ENCODE peak calls at places on chromosomes 5 and 9, in eight cellular contexts. P is B cell, Z is activated B cell treated with CpG ODN at 0.5 μM for 24 hours, Y is cardiac muscle cell, R is osteocyte, A is epithelial cell of proximal tubule, E is cardiac fibroblast, F is endodermal cell. V is an unnamed sample.

GRCh38 chr5:35938518-35939227 is at the start of gene CAPSL:
- DNase-seq in P (no peak), F (peak), R (no peak), Y (peak), A (peak), E (peak), Z (no peak), V (no peak)

GRCh38 chr9:120904999-120905793 is 21.4 kb downstream of the TRAF1 start:
- DNase-seq in E (no peak), Y (no peak), R (no peak), A (no peak), P (no peak), F (no peak), Z (no peak), V (no peak)

GRCh38 chr5:53263151-53263550 is 153.6 kb upstream of the MOCS2 start:
- DNase-seq in Z (no peak), A (no peak), E (no peak), Y (peak), R (no peak), P (no peak), F (no peak), V (no peak)

GRCh38 chr9:113178087-113178486 is 27.3 kb downstream of the SLC31A2 start:
- DNase-seq in Y (peak), P (no peak), F (no peak), Z (no peak), E (peak), A (no peak), R (no peak), V (no peak)

GRCh38 chr5:105414067-105414466 is 1851.5 kb upstream of the NUDT12 start:
- DNase-seq in Z (no peak), R (no peak), E (no peak), P (no peak), Y (no peak), F (no peak), A (no peak), V (no peak)

GRCh38 chr9:73980754-73981153 is 516.4 kb upstream of the RORB start:
- DNase-seq in Y (no peak), A (no peak), Z (no peak), F (no peak), P (no peak), E (no peak), R (no peak), V (no peak)

GRCh38 chr5:93126634-93127033 is 454.4 kb downstream of the NR2F1-AS1 start:
- DNase-seq in A (no peak), P (no peak), F (no peak), Z (no peak), Y (no peak), R (no peak), E (peak), V (no peak)

GRCh38 chr5:127827451-127827850 is 124.3 kb downstream of the CCDC192 start:
- DNase-seq in A (no peak), R (no peak), P (no peak), E (no peak), Z (no peak), Y (no peak), F (no peak), V (no peak)

GRCh38 chr5:6644841-6645240 is 11.6 kb downstream of the SRD5A1 start:
- DNase-seq in Z (no peak), A (no peak), P (no peak), F (no peak), E (peak), R (no peak), Y (no peak), V (no peak)

GRCh38 chr5:150235548-150235895 is 45.7 kb downstream of the SLC6A7 start:
- DNase-seq in R (no peak), Y (no peak), P (no peak), A (no peak), Z (no peak), F (no peak), E (no peak), V (no peak)

GRCh38 chr9:113992276-113992951 is 85.7 kb downstream of the AMBP start:
- DNase-seq in Y (no peak), A (no peak), F (no peak), R (no peak), E (no peak), Z (no peak), P (no peak), V (no peak)

DNA sequence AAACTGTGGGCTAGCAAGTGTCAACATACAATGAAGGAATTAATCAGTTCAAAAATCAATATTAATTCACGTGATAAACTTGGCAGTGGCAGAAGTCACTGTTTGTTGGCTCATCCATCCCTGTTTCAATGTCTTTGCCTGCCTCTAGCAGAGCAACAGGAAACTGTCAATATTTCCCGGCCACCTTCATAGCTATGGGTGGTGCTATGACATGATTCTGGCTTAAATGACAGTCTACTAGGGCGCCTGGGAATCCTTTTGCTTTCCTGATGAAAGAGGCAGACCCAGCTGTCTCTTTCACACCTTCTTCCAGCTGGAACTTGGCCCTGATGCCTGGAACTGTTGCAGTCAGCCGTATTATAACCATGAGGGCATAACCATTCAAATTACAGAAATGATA is 72.1 kb upstream of the DNAH5 start:
- DNase-seq in R (no peak), E (no peak), A (no peak), Z (no peak), P (no peak), Y (no peak), F (no peak), V (no peak)
- TF ChIP-seq CTCF in R (no peak), E (no peak), A (no peak), Z (no peak), P (no peak), Y (no peak), F (no peak), V (no peak)

GRCh38 chr5:67178085-67178484 is 18.5 kb downstream of the CD180 start:
- DNase-seq in P (no peak), E (peak), A (no peak), F (no peak), Y (no peak), R (no peak), Z (no peak), V (no peak)

GRCh38 chr5:67170783-67171182 is 25.8 kb downstream of the CD180 start:
- DNase-seq in R (no peak), P (no peak), A (no peak), E (no peak), Z (no peak), F (no peak), Y (peak), V (no peak)

GRCh38 chr5:67176931-67177330 is 19.7 kb downstream of the CD180 start:
- DNase-seq in P (peak), Y (no peak), A (no peak), E (no peak), F (no peak), Z (no peak), R (no peak), V (no peak)

GRCh38 chr5:67179695-67180302 is 16.8 kb downstream of the CD180 start:
- DNase-seq in P (no peak), R (no peak), E (no peak), Y (no peak), F (no peak), Z (no peak), A (no peak), V (no peak)

DNA sequence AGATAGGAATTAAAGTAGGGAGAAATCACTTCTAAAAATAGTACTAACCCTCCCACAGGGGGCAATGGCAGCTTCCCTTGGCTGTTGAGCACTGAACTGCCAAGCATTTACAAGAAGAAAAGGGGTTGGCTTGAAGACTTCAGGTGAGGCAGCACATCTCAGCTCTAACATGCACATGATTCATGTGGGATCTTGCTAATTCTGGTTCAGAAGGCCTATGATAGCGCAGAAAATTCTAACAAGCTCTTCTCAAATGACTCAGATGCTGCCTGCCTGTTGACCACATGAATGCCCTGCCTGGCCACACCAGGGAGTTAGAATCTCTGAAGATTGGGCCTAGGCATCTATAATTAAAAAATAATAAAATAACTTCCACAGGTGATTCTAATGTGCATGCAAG is 22.6 kb downstream of the CD180 start:
- DNase-seq in Y (no peak), A (no peak), E (no peak), P (no peak), F (no peak), Z (no peak), R (no peak), V (no peak)
- TF ChIP-seq CTCF in Y (no peak), A (no peak), E (no peak), P (no peak), F (no peak), Z (no peak), R (no peak), V (no peak)

GRCh38 chr9:94757158-94757557 is 30.7 kb downstream of the AOPEP start:
- DNase-seq in F (no peak), Y (peak), A (peak), R (no peak), E (peak), P (no peak), Z (no peak), V (no peak)
- TF ChIP-seq CTCF in F (no peak), Y (no peak), A (no peak), R (no peak), E (no peak), P (no peak), Z (no peak), V (no peak)

GRCh38 chr5:178078197-178078995 is 34.9 kb upstream of the N4BP3 start:
- DNase-seq in R (no peak), P (no peak), A (no peak), F (no peak), Z (no peak), E (peak), Y (peak), V (no peak)

GRCh38 chr5:178072749-178073148 is 40.6 kb upstream of the N4BP3 start:
- DNase-seq in Z (no peak), Y (no peak), A (no peak), E (no peak), F (no peak), P (no peak), R (no peak), V (no peak)

GRCh38 chr5:178071108-178071507 is 42.2 kb upstream of the N4BP3 start:
- DNase-seq in F (no peak), E (no peak), Z (no peak), R (no peak), P (no peak), Y (no peak), A (no peak), V (no peak)

GRCh38 chr5:178077751-178078150 is 35.6 kb upstream of the N4BP3 start:
- DNase-seq in A (no peak), E (no peak), R (no peak), F (peak), P (no peak), Y (no peak), Z (no peak), V (no peak)

DNA sequence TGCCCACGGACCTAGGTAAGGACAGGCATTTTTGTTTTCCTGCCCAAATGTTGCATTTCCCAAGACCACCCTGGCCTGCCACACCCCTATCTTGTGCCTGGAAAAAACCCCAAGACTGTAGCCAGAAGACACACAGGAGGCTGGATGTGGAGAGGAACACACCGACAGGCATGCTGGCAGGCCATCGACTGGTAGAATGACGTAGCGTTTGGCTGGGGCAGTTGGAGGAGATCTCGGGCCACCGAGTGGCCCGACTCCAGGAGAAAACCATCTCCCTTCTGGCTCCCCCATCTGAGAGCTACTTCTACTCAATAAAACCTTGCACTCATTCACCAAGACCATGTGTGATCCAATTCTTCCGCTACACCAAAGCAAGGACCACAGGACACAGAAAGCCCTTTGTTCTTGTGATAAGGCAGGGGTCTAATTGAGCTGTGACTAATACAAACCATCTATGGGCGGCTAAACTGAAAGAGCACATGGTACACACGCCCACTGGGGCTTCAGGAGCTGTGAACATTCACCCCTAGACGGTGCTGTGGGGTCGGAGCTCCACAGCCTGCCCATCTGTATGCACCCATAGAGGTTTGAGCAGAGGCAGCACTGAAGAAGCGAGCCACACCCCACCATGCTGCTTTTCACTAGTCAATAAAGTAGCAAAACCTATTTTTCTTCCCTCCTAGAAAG is 38.9 kb upstream of the N4BP3 start:
- DNase-seq in E (no peak), Y (peak), R (no peak), P (no peak), Z (no peak), F (no peak), A (no peak), V (no peak)
- TF ChIP-seq CTCF in E (no peak), Y (no peak), R (no peak), P (no peak), Z (no peak), F (no peak), A (peak), V (no peak)

GRCh38 chr5:3602713-3603502 is 7.3 kb downstream of the IRX1 start:
- DNase-seq in Y (peak), Z (no peak), F (peak), P (no peak), R (no peak), A (no peak), E (peak), V (no peak)
- TF ChIP-seq CTCF in Y (peak), Z (no peak), F (peak), P (no peak), R (peak), A (peak), E (peak), V (no peak)

GRCh38 chr9:99167694-99168093 is 54.0 kb downstream of the ALG2 start:
- DNase-seq in Y (no peak), F (no peak), A (no peak), R (no peak), P (peak), Z (no peak), E (no peak), V (no peak)

GRCh38 chr9:99169086-99169485 is 52.7 kb downstream of the ALG2 start:
- DNase-seq in P (no peak), R (no peak), Z (no peak), E (no peak), Y (no peak), A (no peak), F (peak), V (no peak)

GRCh38 chr9:99171225-99172128 is 50.3 kb downstream of the ALG2 start:
- DNase-seq in R (no peak), Y (no peak), P (no peak), E (no peak), A (no peak), Z (no peak), F (no peak), V (no peak)

GRCh38 chr9:99172129-99173091 is 49.3 kb downstream of the ALG2 start:
- DNase-seq in R (no peak), P (no peak), Z (no peak), A (no peak), Y (no peak), F (peak), E (no peak), V (no peak)

GRCh38 chr9:99169982-99170761 is 51.6 kb downstream of the ALG2 start:
- DNase-seq in Y (no peak), P (no peak), R (no peak), E (no peak), Z (no peak), A (no peak), F (peak), V (no peak)
- TF ChIP-seq CTCF in Y (peak), P (no peak), R (no peak), E (peak), Z (no peak), A (peak), F (peak), V (no peak)